ENCODE peak calls at places on chromosome 17, in eight cellular contexts. One of them, this sample, is unnamed.
A peak's percentile ranks its signal among the peaks of the same experiment; 100 is the strongest.

GRCh38 chr17:39555368-39555767 is 52.4 kb downstream of the NEUROD2 start:
- DNase-seq in K562: no peak
- DNase-seq in endothelial cell of umbilical vein: no peak
- DNase-seq in HCT116: no peak
- DNase-seq in SK-N-SH: no peak
- DNase-seq in HepG2: no peak
- DNase-seq in GM12878: no peak
- DNase-seq in H1: no peak
- DNase-seq in this sample: no peak

GRCh38 chr17:57986841-57987581 is 1.0 kb downstream of the VEZF1 start:
- DNase-seq in K562: peak; percentile 55
- DNase-seq in endothelial cell of umbilical vein: peak; percentile 88
- DNase-seq in HCT116: no peak
- DNase-seq in SK-N-SH: no peak
- DNase-seq in HepG2: peak; percentile 89
- DNase-seq in GM12878: no peak
- DNase-seq in H1: no peak
- DNase-seq in this sample: no peak

GRCh38 chr17:48002920-48003685 is 32.2 kb downstream of the CDK5RAP3 start:
- DNase-seq in K562: no peak
- DNase-seq in endothelial cell of umbilical vein: no peak
- DNase-seq in HCT116: no peak
- DNase-seq in SK-N-SH: peak; percentile 86
- DNase-seq in HepG2: no peak
- DNase-seq in GM12878: no peak
- DNase-seq in H1: no peak
- DNase-seq in this sample: no peak

GRCh38 chr17:42120161-42121065 is 754 bp downstream of the KAT2A start:
- DNase-seq in K562: peak; percentile 36
- DNase-seq in endothelial cell of umbilical vein: no peak
- DNase-seq in HCT116: no peak
- DNase-seq in SK-N-SH: peak; percentile 91
- DNase-seq in HepG2: peak; percentile 43
- DNase-seq in GM12878: no peak
- DNase-seq in H1: no peak
- DNase-seq in this sample: no peak

GRCh38 chr17:17661834-17662233 is 19.4 kb upstream of the RAI1 start:
- DNase-seq in K562: no peak
- DNase-seq in endothelial cell of umbilical vein: no peak
- DNase-seq in HCT116: no peak
- DNase-seq in SK-N-SH: peak; percentile 64
- DNase-seq in HepG2: no peak
- DNase-seq in GM12878: no peak
- DNase-seq in H1: no peak
- DNase-seq in this sample: no peak

GRCh38 chr17:33072421-33073175 is 81.0 kb downstream of the SPACA3 start:
- DNase-seq in K562: no peak
- DNase-seq in endothelial cell of umbilical vein: no peak
- DNase-seq in HCT116: no peak
- DNase-seq in SK-N-SH: no peak
- DNase-seq in HepG2: no peak
- DNase-seq in GM12878: no peak
- DNase-seq in H1: no peak
- DNase-seq in this sample: no peak

GRCh38 chr17:68456529-68457167 is 648 bp downstream of the WIPI1 start:
- DNase-seq in K562: no peak
- DNase-seq in endothelial cell of umbilical vein: peak; percentile 87
- DNase-seq in HCT116: peak; percentile 72
- DNase-seq in SK-N-SH: peak; percentile 83
- DNase-seq in HepG2: peak; percentile 92
- DNase-seq in GM12878: no peak
- DNase-seq in H1: peak; percentile 58
- DNase-seq in this sample: no peak

GRCh38 chr17:50352693-50353599 is 7.0 kb downstream of the XYLT2 start:
- DNase-seq in K562: no peak
- DNase-seq in endothelial cell of umbilical vein: no peak
- DNase-seq in HCT116: no peak
- DNase-seq in SK-N-SH: no peak
- DNase-seq in HepG2: no peak
- DNase-seq in GM12878: no peak
- DNase-seq in H1: no peak
- DNase-seq in this sample: no peak

GRCh38 chr17:40019140-40019991 is 4.1 kb downstream of the CSF3 start:
- DNase-seq in K562: no peak
- DNase-seq in endothelial cell of umbilical vein: peak; percentile 82
- DNase-seq in HCT116: no peak
- DNase-seq in SK-N-SH: peak; percentile 42
- DNase-seq in HepG2: no peak
- DNase-seq in GM12878: no peak
- DNase-seq in H1: no peak
- DNase-seq in this sample: no peak

GRCh38 chr17:1746975-1747543 is 4.4 kb downstream of the SERPINF2 start:
- DNase-seq in K562: no peak
- DNase-seq in endothelial cell of umbilical vein: peak; percentile 17
- DNase-seq in HCT116: no peak
- DNase-seq in SK-N-SH: no peak
- DNase-seq in HepG2: no peak
- DNase-seq in GM12878: no peak
- DNase-seq in H1: no peak
- DNase-seq in this sample: no peak

GRCh38 chr17:33667671-33668070 is 374.6 kb upstream of the ASIC2 start:
- DNase-seq in K562: peak; percentile 63
- DNase-seq in endothelial cell of umbilical vein: peak; percentile 6
- DNase-seq in HCT116: no peak
- DNase-seq in SK-N-SH: no peak
- DNase-seq in HepG2: no peak
- DNase-seq in GM12878: no peak
- DNase-seq in H1: no peak
- DNase-seq in this sample: no peak

GRCh38 chr17:50660042-50660886 is 25.6 kb downstream of the ABCC3 start:
- DNase-seq in K562: peak; percentile 56
- DNase-seq in endothelial cell of umbilical vein: peak; percentile 20
- DNase-seq in HCT116: no peak
- DNase-seq in SK-N-SH: peak; percentile 87
- DNase-seq in HepG2: peak; percentile 90
- DNase-seq in GM12878: no peak
- DNase-seq in H1: no peak
- DNase-seq in this sample: no peak

DNA sequence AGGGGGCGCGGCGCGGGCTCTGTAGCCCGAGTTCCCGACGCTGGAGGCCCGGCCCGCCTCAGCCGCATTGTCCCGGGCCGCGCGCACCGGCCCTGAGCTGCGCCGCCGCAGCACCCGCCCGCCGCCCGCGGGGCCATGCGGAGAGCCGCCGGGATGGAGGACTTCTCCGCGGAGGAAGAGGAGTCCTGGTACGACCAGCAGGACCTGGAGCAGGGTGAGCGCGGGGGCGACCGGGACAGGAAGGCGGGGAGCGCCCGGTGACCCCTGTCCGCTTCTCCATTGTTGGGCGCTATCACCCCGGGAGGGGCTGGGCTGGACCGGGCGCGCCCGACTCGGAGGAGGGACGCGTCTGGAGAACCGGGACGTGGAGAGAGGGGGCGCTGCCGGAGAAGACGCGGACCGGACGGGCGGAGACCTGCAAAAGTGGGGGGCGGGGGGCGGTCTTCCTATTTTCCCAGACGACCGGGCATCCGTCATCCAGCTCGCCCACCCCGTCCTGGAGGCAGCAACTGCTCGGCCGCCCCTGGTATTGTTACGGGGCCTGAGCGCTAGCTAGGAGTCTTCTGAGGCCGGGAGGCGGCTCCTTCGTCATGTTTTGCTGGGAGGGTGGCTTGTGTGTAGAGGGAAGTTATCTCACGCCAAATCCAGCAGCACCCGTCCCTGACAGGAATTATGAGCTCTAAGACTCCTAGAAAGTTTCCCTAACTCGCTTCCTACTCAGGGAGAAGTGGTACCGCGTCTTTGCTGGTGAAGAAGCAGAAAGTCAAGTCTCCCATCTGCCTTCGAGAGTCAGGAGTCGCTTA is 678 bp downstream of the CDR2L start:
- DNase-seq in K562: peak; percentile 78
- DNase-seq in endothelial cell of umbilical vein: peak; percentile 84
- DNase-seq in HCT116: no peak
- DNase-seq in SK-N-SH: peak; percentile 86
- DNase-seq in HepG2: no peak
- DNase-seq in GM12878: no peak
- DNase-seq in H1: no peak
- DNase-seq in this sample: no peak
- H3K9ac ChIP-seq in K562: peak overlapping the region; percentile 69
- H3K9ac ChIP-seq in endothelial cell of umbilical vein: peak overlapping the region; percentile 96
- H3K9ac ChIP-seq in HCT116: peak overlapping the region; percentile 82
- H3K9ac ChIP-seq in SK-N-SH: peak overlapping the region; percentile 89
- H3K9ac ChIP-seq in HepG2: peak overlapping the region; percentile 41
- H3K9ac ChIP-seq in GM12878: peak overlapping the region; percentile 27
- H3K9ac ChIP-seq in H1: peak overlapping the region; percentile 53
- H3K9ac ChIP-seq in this sample: peak overlapping the region; percentile 67

DNA sequence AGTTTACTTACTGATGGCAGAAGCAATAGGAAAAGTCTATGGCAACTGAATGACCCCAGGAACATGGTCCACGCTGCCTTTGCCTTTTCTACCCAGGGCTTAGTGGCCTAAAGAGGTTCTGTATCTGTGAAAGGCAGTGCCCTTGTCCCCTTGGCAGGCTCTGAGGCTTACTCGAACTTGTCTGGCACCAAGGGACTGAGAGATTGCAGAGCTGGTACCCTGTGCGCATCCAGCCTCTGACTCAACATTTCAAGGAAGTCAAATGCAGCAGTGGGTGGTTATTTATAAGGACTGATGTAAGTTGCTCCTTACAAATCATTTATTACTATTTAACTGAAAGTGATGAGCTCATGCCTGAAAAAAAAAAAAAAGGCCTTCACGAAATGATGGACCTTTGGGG is 299.9 kb upstream of the MYOCD start:
- DNase-seq in K562: no peak
- DNase-seq in endothelial cell of umbilical vein: no peak
- DNase-seq in HCT116: no peak
- DNase-seq in SK-N-SH: no peak
- DNase-seq in HepG2: no peak
- DNase-seq in GM12878: no peak
- DNase-seq in H1: no peak
- DNase-seq in this sample: no peak
- TF ChIP-seq POLR2AphosphoS5 in K562: no peak
- TF ChIP-seq POLR2AphosphoS5 in endothelial cell of umbilical vein: no peak
- TF ChIP-seq POLR2AphosphoS5 in HCT116: no peak
- TF ChIP-seq POLR2AphosphoS5 in SK-N-SH: no peak
- TF ChIP-seq POLR2AphosphoS5 in HepG2: no peak
- TF ChIP-seq POLR2AphosphoS5 in GM12878: no peak
- TF ChIP-seq POLR2AphosphoS5 in H1: no peak
- TF ChIP-seq POLR2AphosphoS5 in this sample: no peak

DNA sequence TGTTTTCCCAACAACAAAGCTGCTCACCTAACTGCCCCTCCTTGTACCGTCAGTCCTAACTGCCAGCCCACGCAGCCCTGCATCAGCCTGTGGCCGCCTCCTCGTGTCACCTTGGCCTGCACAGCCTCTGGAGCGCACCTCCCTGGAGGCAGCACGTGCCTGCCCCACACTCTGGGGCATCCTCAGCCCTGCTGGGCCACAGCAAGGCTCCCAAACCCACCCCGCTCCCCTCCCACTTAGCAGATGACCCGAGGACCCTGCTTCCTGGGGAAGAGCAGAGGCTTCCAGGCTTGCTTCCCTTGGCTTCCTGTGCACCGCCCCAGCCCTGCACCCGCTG is 114.8 kb downstream of the MGAT5B start:
- DNase-seq in K562: no peak
- DNase-seq in endothelial cell of umbilical vein: no peak
- DNase-seq in HCT116: no peak
- DNase-seq in SK-N-SH: peak; percentile 41
- DNase-seq in HepG2: no peak
- DNase-seq in GM12878: no peak
- DNase-seq in H1: no peak
- DNase-seq in this sample: no peak
- H3K9ac ChIP-seq in K562: no peak overlapping the region
- H3K9ac ChIP-seq in endothelial cell of umbilical vein: no peak overlapping the region
- H3K9ac ChIP-seq in HCT116: no peak overlapping the region
- H3K9ac ChIP-seq in SK-N-SH: no peak overlapping the region
- H3K9ac ChIP-seq in HepG2: no peak overlapping the region
- H3K9ac ChIP-seq in GM12878: no peak overlapping the region
- H3K9ac ChIP-seq in H1: no peak overlapping the region
- H3K9ac ChIP-seq in this sample: no peak overlapping the region

GRCh38 chr17:82225368-82226029 is 3.3 kb upstream of the SLC16A3 start:
- DNase-seq in K562: no peak
- DNase-seq in endothelial cell of umbilical vein: no peak
- DNase-seq in HCT116: no peak
- DNase-seq in SK-N-SH: no peak
- DNase-seq in HepG2: no peak
- DNase-seq in GM12878: no peak
- DNase-seq in H1: no peak
- DNase-seq in this sample: no peak
- TF ChIP-seq POLR2AphosphoS5 in K562: no peak
- TF ChIP-seq POLR2AphosphoS5 in endothelial cell of umbilical vein: no peak
- TF ChIP-seq POLR2AphosphoS5 in HCT116: no peak
- TF ChIP-seq POLR2AphosphoS5 in SK-N-SH: no peak
- TF ChIP-seq POLR2AphosphoS5 in HepG2: no peak
- TF ChIP-seq POLR2AphosphoS5 in GM12878: no peak
- TF ChIP-seq POLR2AphosphoS5 in H1: no peak
- TF ChIP-seq POLR2AphosphoS5 in this sample: no peak

GRCh38 chr17:537133-537532 is 177.5 kb downstream of the VPS53 start:
- DNase-seq in K562: no peak
- DNase-seq in endothelial cell of umbilical vein: no peak
- DNase-seq in HCT116: no peak
- DNase-seq in SK-N-SH: no peak
- DNase-seq in HepG2: no peak
- DNase-seq in GM12878: no peak
- DNase-seq in H1: peak; percentile 46
- DNase-seq in this sample: no peak
- H3K9ac ChIP-seq in K562: no peak overlapping the region
- H3K9ac ChIP-seq in endothelial cell of umbilical vein: no peak overlapping the region
- H3K9ac ChIP-seq in HCT116: no peak overlapping the region
- H3K9ac ChIP-seq in SK-N-SH: no peak overlapping the region
- H3K9ac ChIP-seq in HepG2: no peak overlapping the region
- H3K9ac ChIP-seq in GM12878: no peak overlapping the region
- H3K9ac ChIP-seq in H1: no peak overlapping the region
- H3K9ac ChIP-seq in this sample: no peak overlapping the region

DNA sequence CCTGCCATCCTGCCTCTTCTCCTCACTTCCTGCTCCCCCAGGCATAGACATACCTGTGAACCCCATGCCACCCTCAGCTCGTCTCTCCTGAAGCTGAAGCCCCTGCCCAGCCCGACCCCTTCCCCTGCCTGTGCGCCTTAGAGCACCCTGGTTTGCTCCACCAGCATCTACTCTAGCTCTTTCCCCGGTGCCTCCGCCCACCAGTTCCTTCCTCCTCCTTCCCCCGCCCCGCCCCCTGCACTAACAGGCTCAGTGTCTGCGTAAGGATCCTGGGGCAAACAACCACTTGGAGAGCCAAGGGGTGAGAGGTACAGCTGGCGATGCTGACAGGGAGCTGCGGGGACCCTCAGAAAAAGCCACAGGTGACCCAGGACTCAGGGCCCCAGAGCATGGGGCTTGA is 1.9 kb downstream of the GPR142 start:
- DNase-seq in K562: peak; percentile 26
- DNase-seq in endothelial cell of umbilical vein: no peak
- DNase-seq in HCT116: no peak
- DNase-seq in SK-N-SH: no peak
- DNase-seq in HepG2: no peak
- DNase-seq in GM12878: no peak
- DNase-seq in H1: no peak
- DNase-seq in this sample: no peak
- TF ChIP-seq POLR2AphosphoS5 in K562: no peak
- TF ChIP-seq POLR2AphosphoS5 in endothelial cell of umbilical vein: no peak
- TF ChIP-seq POLR2AphosphoS5 in HCT116: no peak
- TF ChIP-seq POLR2AphosphoS5 in SK-N-SH: no peak
- TF ChIP-seq POLR2AphosphoS5 in HepG2: no peak
- TF ChIP-seq POLR2AphosphoS5 in GM12878: no peak
- TF ChIP-seq POLR2AphosphoS5 in H1: no peak
- TF ChIP-seq POLR2AphosphoS5 in this sample: no peak

This sample was measured in SK-N-MC.